ENCODE peak calls at places on chromosome 3, in four cellular contexts. One of them, this sample, is unnamed.

GRCh38 chr3:147360936-147361670 is 45.2 kb downstream of the ZIC4 start:
- DNase-seq in GM23248: peak; percentile 44
- DNase-seq in astrocyte: no peak
- DNase-seq in DND-41: peak; percentile 64
- DNase-seq in this sample: no peak

GRCh38 chr3:194198938-194199337 is 63.0 kb downstream of the HES1 start:
- DNase-seq in GM23248: no peak
- DNase-seq in astrocyte: no peak
- DNase-seq in DND-41: no peak
- DNase-seq in this sample: no peak

GRCh38 chr3:32056559-32057290 is 49.7 kb upstream of the GPD1L start:
- DNase-seq in GM23248: no peak
- DNase-seq in astrocyte: no peak
- DNase-seq in DND-41: no peak
- DNase-seq in this sample: no peak

GRCh38 chr3:99850608-99851007 is 32.9 kb downstream of the CMSS1 start:
- DNase-seq in GM23248: no peak
- DNase-seq in astrocyte: no peak
- DNase-seq in DND-41: no peak
- DNase-seq in this sample: no peak

GRCh38 chr3:156161172-156161571 is 40.8 kb downstream of the KCNAB1 start:
- DNase-seq in GM23248: no peak
- DNase-seq in astrocyte: peak; percentile 73
- DNase-seq in DND-41: no peak
- DNase-seq in this sample: no peak

GRCh38 chr3:168544097-168544957 is 448.6 kb upstream of the GOLIM4 start:
- DNase-seq in GM23248: peak; percentile 8
- DNase-seq in astrocyte: no peak
- DNase-seq in DND-41: no peak
- DNase-seq in this sample: no peak

GRCh38 chr3:45994661-45995369 is 809 bp downstream of the FYCO1 start:
- DNase-seq in GM23248: peak; percentile 54
- DNase-seq in astrocyte: no peak
- DNase-seq in DND-41: peak; percentile 88
- DNase-seq in this sample: no peak

GRCh38 chr3:54519493-54519892 is 397.1 kb downstream of the CACNA2D3 start:
- DNase-seq in GM23248: no peak
- DNase-seq in astrocyte: no peak
- DNase-seq in DND-41: no peak
- DNase-seq in this sample: no peak

GRCh38 chr3:25527796-25528195 is 99.7 kb downstream of the RARB start:
- DNase-seq in GM23248: peak; percentile 30
- DNase-seq in astrocyte: peak; percentile 45
- DNase-seq in DND-41: no peak
- DNase-seq in this sample: no peak

GRCh38 chr3:108552267-108553159 is 36.7 kb downstream of the CIP2A start:
- DNase-seq in GM23248: peak; percentile 65
- DNase-seq in astrocyte: peak; percentile 23
- DNase-seq in DND-41: no peak
- DNase-seq in this sample: peak; percentile 14

GRCh38 chr3:46258525-46258924 is 16.3 kb downstream of the CCR3 start:
- DNase-seq in GM23248: no peak
- DNase-seq in astrocyte: no peak
- DNase-seq in DND-41: no peak
- DNase-seq in this sample: no peak

GRCh38 chr3:100073555-100074307 is 40.6 kb downstream of the FILIP1L start:
- DNase-seq in GM23248: no peak
- DNase-seq in astrocyte: peak; percentile 88
- DNase-seq in DND-41: peak; percentile 40
- DNase-seq in this sample: peak; percentile 42

GRCh38 chr3:53254190-53254809 is 1.5 kb downstream of the TKT start:
- DNase-seq in GM23248: peak; percentile 47
- DNase-seq in astrocyte: no peak
- DNase-seq in DND-41: peak; percentile 13
- DNase-seq in this sample: no peak

GRCh38 chr3:138948371-138949001 is 1.5 kb downstream of the FOXL2NB start:
- DNase-seq in GM23248: no peak
- DNase-seq in astrocyte: no peak
- DNase-seq in DND-41: no peak
- DNase-seq in this sample: no peak

GRCh38 chr3:62954579-62954978 is 79.4 kb upstream of the CADPS start:
- DNase-seq in GM23248: no peak
- DNase-seq in astrocyte: peak; percentile 13
- DNase-seq in DND-41: no peak
- DNase-seq in this sample: no peak

GRCh38 chr3:42036483-42036823 is 54.7 kb upstream of the TRAK1 start:
- DNase-seq in GM23248: peak; percentile 97
- DNase-seq in astrocyte: peak; percentile 96
- DNase-seq in DND-41: no peak
- DNase-seq in this sample: no peak

GRCh38 chr3:181838940-181839914 is 127.5 kb downstream of the SOX2 start:
- DNase-seq in GM23248: no peak
- DNase-seq in astrocyte: peak; percentile 4
- DNase-seq in DND-41: no peak
- DNase-seq in this sample: no peak

GRCh38 chr3:20197775-20198174 is 11.8 kb upstream of the SGO1 start:
- DNase-seq in GM23248: no peak
- DNase-seq in astrocyte: no peak
- DNase-seq in DND-41: no peak
- DNase-seq in this sample: no peak

GRCh38 chr3:40192628-40193027 is 116.9 kb upstream of the EIF1B start:
- DNase-seq in GM23248: no peak
- DNase-seq in astrocyte: no peak
- DNase-seq in DND-41: no peak
- DNase-seq in this sample: no peak

GRCh38 chr3:116863842-116864626 is 154.5 kb downstream of the TUSC7 start:
- DNase-seq in GM23248: peak; percentile 64
- DNase-seq in astrocyte: peak; percentile 34
- DNase-seq in DND-41: no peak
- DNase-seq in this sample: peak; percentile 32

GRCh38 chr3:135981701-135982403 is 16.3 kb downstream of the PPP2R3A start:
- DNase-seq in GM23248: peak; percentile 18
- DNase-seq in astrocyte: no peak
- DNase-seq in DND-41: no peak
- DNase-seq in this sample: no peak

GRCh38 chr3:113532698-113533533 is 561 bp downstream of the SIDT1 start:
- DNase-seq in GM23248: peak; percentile 38
- DNase-seq in astrocyte: no peak
- DNase-seq in DND-41: peak; percentile 45
- DNase-seq in this sample: no peak
- TF ChIP-seq EZH2 in GM23248: peak; percentile 10
- TF ChIP-seq EZH2 in astrocyte: peak; percentile 87
- TF ChIP-seq EZH2 in DND-41: no peak
- TF ChIP-seq EZH2 in this sample: no peak

GRCh38 chr3:123449092-123449985 is 449 bp upstream of the ADCY5 start:
- DNase-seq in GM23248: peak; percentile 50
- DNase-seq in astrocyte: no peak
- DNase-seq in DND-41: no peak
- DNase-seq in this sample: no peak
- H3K9ac ChIP-seq in GM23248: peak overlapping the region; percentile 24
- H3K9ac ChIP-seq in astrocyte: peak overlapping the region; percentile 18
- H3K9ac ChIP-seq in DND-41: no peak overlapping the region
- H3K9ac ChIP-seq in this sample: peak overlapping the region; percentile 59

GRCh38 chr3:137760341-137761098 is 3.6 kb upstream of the SOX14 start:
- DNase-seq in GM23248: no peak
- DNase-seq in astrocyte: no peak
- DNase-seq in DND-41: no peak
- DNase-seq in this sample: no peak
- TF ChIP-seq EZH2 in GM23248: no peak
- TF ChIP-seq EZH2 in astrocyte: peak; percentile 7
- TF ChIP-seq EZH2 in DND-41: no peak
- TF ChIP-seq EZH2 in this sample: no peak

GRCh38 chr3:36696799-36697198 is 67.6 kb downstream of the DCLK3 start:
- DNase-seq in GM23248: no peak
- DNase-seq in astrocyte: no peak
- DNase-seq in DND-41: no peak
- DNase-seq in this sample: no peak
- H3K9ac ChIP-seq in GM23248: no peak overlapping the region
- H3K9ac ChIP-seq in astrocyte: no peak overlapping the region
- H3K9ac ChIP-seq in DND-41: no peak overlapping the region
- H3K9ac ChIP-seq in this sample: no peak overlapping the region

GRCh38 chr3:50203113-50203852 is 1.8 kb upstream of the SLC38A3 start:
- DNase-seq in GM23248: no peak
- DNase-seq in astrocyte: no peak
- DNase-seq in DND-41: no peak
- DNase-seq in this sample: no peak

GRCh38 chr3:50204052-50204803 is 843 bp upstream of the SLC38A3 start:
- DNase-seq in GM23248: no peak
- DNase-seq in astrocyte: no peak
- DNase-seq in DND-41: no peak
- DNase-seq in this sample: no peak

GRCh38 chr3:50204804-50205718 is at the start of gene SLC38A3:
- DNase-seq in GM23248: peak; percentile 29
- DNase-seq in astrocyte: no peak
- DNase-seq in DND-41: no peak
- DNase-seq in this sample: no peak

GRCh38 chr3:50207359-50208042 is 2.4 kb downstream of the SLC38A3 start:
- DNase-seq in GM23248: no peak
- DNase-seq in astrocyte: no peak
- DNase-seq in DND-41: no peak
- DNase-seq in this sample: no peak

GRCh38 chr3:50205719-50206276 is 727 bp downstream of the SLC38A3 start:
- DNase-seq in GM23248: no peak
- DNase-seq in astrocyte: peak; percentile 10
- DNase-seq in DND-41: no peak
- DNase-seq in this sample: no peak
- TF ChIP-seq EZH2 in GM23248: no peak
- TF ChIP-seq EZH2 in astrocyte: peak; percentile 95
- TF ChIP-seq EZH2 in DND-41: no peak
- TF ChIP-seq EZH2 in this sample: no peak

DNA sequence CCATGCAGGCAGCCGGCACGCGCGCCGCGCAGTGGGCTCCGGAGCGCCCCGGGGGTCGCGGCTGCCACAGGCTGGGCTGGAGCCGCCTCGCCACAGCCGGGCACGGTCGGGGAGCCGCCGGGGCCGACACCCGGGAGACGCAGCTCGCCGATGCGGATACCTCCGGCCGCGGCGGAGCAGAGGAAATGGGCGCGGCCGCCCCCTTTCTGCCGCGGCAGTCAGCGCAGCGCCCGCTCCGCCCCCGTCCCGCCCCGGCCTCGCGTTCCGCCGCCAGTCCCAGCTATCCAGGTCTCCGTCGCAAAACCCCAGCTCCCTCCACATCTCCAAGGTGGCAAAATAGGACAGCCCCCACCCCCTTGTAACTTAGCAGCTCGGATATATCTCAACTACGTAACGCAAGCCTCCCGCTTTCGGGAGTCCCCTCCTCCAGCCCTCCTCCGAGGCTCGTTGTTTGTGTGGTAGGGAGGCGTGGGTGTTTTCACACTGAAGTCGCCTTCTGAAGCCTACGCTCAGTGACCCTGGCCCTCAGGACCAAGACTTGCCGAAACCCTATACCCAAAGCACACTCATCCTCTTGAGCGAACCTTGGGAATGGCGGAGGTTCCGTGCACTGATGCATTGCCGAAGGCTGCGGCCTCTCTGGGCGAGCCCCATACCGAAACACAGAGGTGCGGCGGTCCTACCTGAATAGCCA is at the start of gene SH3BP5:
- DNase-seq in GM23248: peak; percentile 93
- DNase-seq in astrocyte: peak; percentile 41
- DNase-seq in DND-41: peak; percentile 77
- DNase-seq in this sample: no peak
- H3K9ac ChIP-seq in GM23248: peak within 1 kb of the TSS; percentile 80
- H3K9ac ChIP-seq in astrocyte: peak within 1 kb of the TSS; percentile 90
- H3K9ac ChIP-seq in DND-41: peak within 1 kb of the TSS; percentile 77
- H3K9ac ChIP-seq in this sample: no peak within 1 kb of the TSS

GRCh38 chr3:170585008-170585936 is 603 bp downstream of the SLC7A14 start:
- DNase-seq in GM23248: peak; percentile 33
- DNase-seq in astrocyte: no peak
- DNase-seq in DND-41: no peak
- DNase-seq in this sample: no peak
- TF ChIP-seq EZH2 in GM23248: peak; percentile 78
- TF ChIP-seq EZH2 in astrocyte: peak; percentile 95
- TF ChIP-seq EZH2 in DND-41: no peak
- TF ChIP-seq EZH2 in this sample: no peak

GRCh38 chr3:123410149-123410515 is 38.8 kb downstream of the ADCY5 start:
- DNase-seq in GM23248: no peak
- DNase-seq in astrocyte: no peak
- DNase-seq in DND-41: no peak
- DNase-seq in this sample: no peak
- H3K9ac ChIP-seq in GM23248: no peak overlapping the region
- H3K9ac ChIP-seq in astrocyte: no peak overlapping the region
- H3K9ac ChIP-seq in DND-41: no peak overlapping the region
- H3K9ac ChIP-seq in this sample: no peak overlapping the region

GRCh38 chr3:71142440-71143161 is 440.9 kb downstream of the FOXP1 start:
- DNase-seq in GM23248: no peak
- DNase-seq in astrocyte: no peak
- DNase-seq in DND-41: no peak
- DNase-seq in this sample: no peak

GRCh38 chr3:71140477-71140876 is 443.1 kb downstream of the FOXP1 start:
- DNase-seq in GM23248: no peak
- DNase-seq in astrocyte: no peak
- DNase-seq in DND-41: no peak
- DNase-seq in this sample: no peak

GRCh38 chr3:71135373-71136088 is 448.0 kb downstream of the FOXP1 start:
- DNase-seq in GM23248: no peak
- DNase-seq in astrocyte: no peak
- DNase-seq in DND-41: no peak
- DNase-seq in this sample: no peak

GRCh38 chr3:71138410-71138809 is 445.1 kb downstream of the FOXP1 start:
- DNase-seq in GM23248: no peak
- DNase-seq in astrocyte: no peak
- DNase-seq in DND-41: no peak
- DNase-seq in this sample: no peak

DNA sequence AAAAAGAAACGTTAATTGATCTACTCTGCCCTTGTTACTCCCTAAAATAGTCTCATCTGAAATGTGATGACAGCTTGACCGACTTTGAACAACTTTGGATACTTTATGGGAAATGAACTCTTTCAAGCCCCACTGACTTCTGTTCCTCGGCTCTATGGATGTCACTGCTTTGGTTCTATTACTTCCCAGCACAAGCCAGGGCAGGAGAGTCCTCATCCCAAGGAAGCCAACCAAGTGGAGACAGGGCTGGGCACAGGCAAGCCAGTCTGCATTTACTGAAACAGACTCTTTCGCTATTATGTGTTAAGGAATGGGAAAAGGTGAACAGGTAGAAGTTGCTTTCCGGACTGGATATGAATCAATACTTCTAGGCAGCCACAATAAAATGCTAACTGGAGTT is 444.0 kb downstream of the FOXP1 start:
- DNase-seq in GM23248: no peak
- DNase-seq in astrocyte: no peak
- DNase-seq in DND-41: no peak
- DNase-seq in this sample: no peak
- TF ChIP-seq EZH2 in GM23248: no peak
- TF ChIP-seq EZH2 in astrocyte: no peak
- TF ChIP-seq EZH2 in DND-41: no peak
- TF ChIP-seq EZH2 in this sample: no peak

This sample was measured in SK-N-MC.